ENCODE peak calls at places on chromosome 3, in four cellular contexts. H is GM12878, D is K562, Q is HepG2. G is an unnamed sample.

GRCh38 chr3:104909721-104910120 is 457.0 kb upstream of the ALCAM start:
- DNase-seq in H (no peak), D (no peak), Q (no peak), G (no peak)

GRCh38 chr3:39189648-39190269 is 2.6 kb downstream of the XIRP1 start:
- DNase-seq in H (peak; percentile 35), D (peak; percentile 80), Q (peak; percentile 52), G (peak; percentile 73)

GRCh38 chr3:32375596-32375930 is 16.1 kb upstream of the CMTM7 start:
- DNase-seq in H (no peak), D (no peak), Q (no peak), G (no peak)

GRCh38 chr3:35931867-35932266 is 292.5 kb downstream of the ARPP21 start:
- DNase-seq in H (no peak), D (no peak), Q (no peak), G (no peak)

GRCh38 chr3:62587579-62588031 is 214.3 kb upstream of the FEZF2 start:
- DNase-seq in H (no peak), D (no peak), Q (no peak), G (no peak)

GRCh38 chr3:25817107-25817506 is 27.2 kb downstream of the OXSM start:
- DNase-seq in H (no peak), D (no peak), Q (no peak), G (no peak)

GRCh38 chr3:27507111-27507510 is 22.9 kb upstream of the SLC4A7 start:
- DNase-seq in H (no peak), D (no peak), Q (no peak), G (no peak)

GRCh38 chr3:72629191-72629611 is 219.0 kb downstream of the SHQ1 start:
- DNase-seq in H (no peak), D (no peak), Q (no peak), G (no peak)

GRCh38 chr3:36434682-36435426 is 54.5 kb downstream of the STAC start:
- DNase-seq in H (no peak), D (no peak), Q (no peak), G (no peak)

GRCh38 chr3:74469151-74469550 is 145.3 kb downstream of the CNTN3 start:
- DNase-seq in H (no peak), D (no peak), Q (no peak), G (no peak)

GRCh38 chr3:150242220-150242938 is 165.7 kb upstream of the TSC22D2 start:
- DNase-seq in H (no peak), D (no peak), Q (no peak), G (no peak)

GRCh38 chr3:156705761-156706631 is 31.6 kb downstream of the TIPARP start:
- DNase-seq in H (no peak), D (no peak), Q (peak; percentile 16), G (no peak)

GRCh38 chr3:78660958-78661357 is 1106.8 kb downstream of the ROBO1 start:
- DNase-seq in H (no peak), D (no peak), Q (no peak), G (no peak)

GRCh38 chr3:28575748-28576589 is 227.3 kb upstream of the AZI2 start:
- DNase-seq in H (no peak), D (no peak), Q (no peak), G (peak; percentile 52)

GRCh38 chr3:149604125-149604851 is 53.5 kb downstream of the WWTR1 start:
- DNase-seq in H (no peak), D (no peak), Q (no peak), G (peak; percentile 36)

GRCh38 chr3:130759692-130760338 is 13.2 kb upstream of the PIK3R4 start:
- DNase-seq in H (no peak), D (peak; percentile 42), Q (peak; percentile 41), G (peak; percentile 39)

GRCh38 chr3:160098946-160099626 is 110.5 kb downstream of the IL12A start:
- DNase-seq in H (no peak), D (no peak), Q (no peak), G (no peak)

GRCh38 chr3:124927454-124928079 is 7.0 kb downstream of the MUC13 start:
- DNase-seq in H (no peak), D (no peak), Q (no peak), G (no peak)

GRCh38 chr3:128984596-128984995 is 9.3 kb downstream of the CFAP92 start:
- DNase-seq in H (no peak), D (no peak), Q (no peak), G (no peak)

GRCh38 chr3:17287006-17287689 is 402.4 kb downstream of the PLCL2 start:
- DNase-seq in H (no peak), D (no peak), Q (no peak), G (no peak)

GRCh38 chr3:143521803-143522202 is 326.5 kb downstream of the SLC9A9 start:
- DNase-seq in H (no peak), D (no peak), Q (no peak), G (no peak)

GRCh38 chr3:183591881-183592521 is 36.5 kb upstream of the KLHL6 start:
- DNase-seq in H (peak; percentile 96), D (no peak), Q (no peak), G (no peak)

GRCh38 chr3:129567176-129567705 is 24.3 kb downstream of the H1-8 start:
- DNase-seq in H (no peak), D (no peak), Q (no peak), G (no peak)

GRCh38 chr3:192422998-192423349 is 304.4 kb downstream of the FGF12 start:
- DNase-seq in H (no peak), D (no peak), Q (no peak), G (no peak)

GRCh38 chr3:61080737-61081445 is 170.4 kb downstream of the FHIT start:
- DNase-seq in H (no peak), D (no peak), Q (no peak), G (no peak)

GRCh38 chr3:171416061-171416460 is 44.1 kb downstream of the TNIK start:
- DNase-seq in H (no peak), D (no peak), Q (no peak), G (no peak)

GRCh38 chr3:105304487-105304886 is 62.2 kb upstream of the ALCAM start:
- DNase-seq in H (no peak), D (no peak), Q (no peak), G (no peak)

GRCh38 chr3:128152419-128153155 is 694 bp upstream of the EEFSEC start:
- DNase-seq in H (no peak), D (peak; percentile 21), Q (peak; percentile 87), G (no peak)

GRCh38 chr3:155465664-155466063 is 172.2 kb upstream of the STRIT1 start:
- DNase-seq in H (no peak), D (no peak), Q (no peak), G (peak; percentile 28)

GRCh38 chr3:157271283-157271882 is 111.4 kb upstream of the CCNL1 start:
- DNase-seq in H (no peak), D (no peak), Q (no peak), G (no peak)

GRCh38 chr3:42519568-42519962 is 17.1 kb downstream of the VIPR1 start:
- DNase-seq in H (no peak), D (no peak), Q (no peak), G (no peak)

GRCh38 chr3:188220097-188220788 is 66.3 kb downstream of the LPP start:
- DNase-seq in H (no peak), D (no peak), Q (no peak), G (no peak)

GRCh38 chr3:151559736-151560135 is 98.9 kb upstream of the IGSF10 start:
- DNase-seq in H (no peak), D (no peak), Q (no peak), G (no peak)

GRCh38 chr3:156551746-156552145 is 3.2 kb downstream of the SSR3 start:
- DNase-seq in H (no peak), D (no peak), Q (no peak), G (no peak)

GRCh38 chr3:61181874-61182273 is 69.4 kb downstream of the FHIT start:
- DNase-seq in H (peak; percentile 64), D (no peak), Q (peak; percentile 52), G (no peak)

GRCh38 chr3:190005343-190006113 is 115.2 kb downstream of the P3H2 start:
- DNase-seq in H (no peak), D (no peak), Q (no peak), G (no peak)
- TF ChIP-seq TCF7 in H (no peak), D (no peak), Q (no peak), G (no peak)

GRCh38 chr3:194387926-194388418 is 11.1 kb downstream of the GP5 start:
- DNase-seq in H (no peak), D (no peak), Q (no peak), G (no peak)
- TF ChIP-seq TCF7 in H (no peak), D (no peak), Q (no peak), G (no peak)

GRCh38 chr3:14401692-14402303 is 608 bp upstream of the SLC6A6 start:
- DNase-seq in H (no peak), D (no peak), Q (no peak), G (no peak)

GRCh38 chr3:14402304-14402811 is at the start of gene SLC6A6:
- DNase-seq in H (peak; percentile 79), D (peak; percentile 94), Q (peak; percentile 95), G (peak; percentile 94)

GRCh38 chr3:14404396-14405119 is 2.2 kb downstream of the SLC6A6 start:
- DNase-seq in H (no peak), D (peak; percentile 58), Q (no peak), G (no peak)

GRCh38 chr3:14405120-14405885 is 2.9 kb downstream of the SLC6A6 start:
- DNase-seq in H (no peak), D (peak; percentile 47), Q (no peak), G (no peak)

DNA sequence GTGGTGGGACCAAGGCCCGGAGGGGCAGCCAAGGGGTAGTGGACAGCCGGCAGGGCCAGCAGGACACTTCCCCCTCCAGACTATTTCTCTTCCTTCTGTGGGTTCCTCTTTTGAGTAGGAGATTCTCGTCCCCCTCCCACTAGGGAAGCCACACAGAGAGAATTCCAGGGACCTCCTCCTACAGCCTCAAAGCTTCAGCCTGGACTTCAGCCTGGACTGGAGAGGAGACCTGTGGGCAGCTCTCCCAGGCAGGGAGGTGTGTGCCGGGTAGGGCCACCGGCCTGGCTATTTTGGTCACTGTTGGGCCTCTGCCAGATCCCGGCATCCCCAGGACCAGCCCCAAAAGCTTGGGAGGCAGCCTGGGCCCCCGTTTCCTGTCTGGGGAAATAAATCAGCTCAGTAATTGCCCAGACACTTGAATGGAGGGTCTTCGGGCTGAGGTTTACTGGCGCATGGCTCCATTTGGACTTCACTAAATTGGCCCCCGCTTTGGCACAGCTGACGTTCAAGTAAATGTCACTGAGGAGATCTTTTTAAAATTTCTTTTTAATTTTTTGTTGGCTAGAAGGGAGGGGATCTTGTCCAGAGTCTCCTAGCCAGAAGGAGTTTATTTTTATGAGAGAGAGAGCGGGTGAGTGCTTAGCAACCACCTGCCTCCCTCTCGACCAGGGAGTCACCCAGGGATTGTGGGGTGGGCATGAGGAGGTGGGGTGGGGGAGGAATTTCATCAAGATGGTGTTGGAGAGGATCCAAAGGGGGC is 1.4 kb downstream of the SLC6A6 start:
- DNase-seq in H (no peak), D (peak; percentile 59), Q (peak; percentile 27), G (no peak)
- TF ChIP-seq TCF7 in H (no peak), D (no peak), Q (no peak), G (no peak)

DNA sequence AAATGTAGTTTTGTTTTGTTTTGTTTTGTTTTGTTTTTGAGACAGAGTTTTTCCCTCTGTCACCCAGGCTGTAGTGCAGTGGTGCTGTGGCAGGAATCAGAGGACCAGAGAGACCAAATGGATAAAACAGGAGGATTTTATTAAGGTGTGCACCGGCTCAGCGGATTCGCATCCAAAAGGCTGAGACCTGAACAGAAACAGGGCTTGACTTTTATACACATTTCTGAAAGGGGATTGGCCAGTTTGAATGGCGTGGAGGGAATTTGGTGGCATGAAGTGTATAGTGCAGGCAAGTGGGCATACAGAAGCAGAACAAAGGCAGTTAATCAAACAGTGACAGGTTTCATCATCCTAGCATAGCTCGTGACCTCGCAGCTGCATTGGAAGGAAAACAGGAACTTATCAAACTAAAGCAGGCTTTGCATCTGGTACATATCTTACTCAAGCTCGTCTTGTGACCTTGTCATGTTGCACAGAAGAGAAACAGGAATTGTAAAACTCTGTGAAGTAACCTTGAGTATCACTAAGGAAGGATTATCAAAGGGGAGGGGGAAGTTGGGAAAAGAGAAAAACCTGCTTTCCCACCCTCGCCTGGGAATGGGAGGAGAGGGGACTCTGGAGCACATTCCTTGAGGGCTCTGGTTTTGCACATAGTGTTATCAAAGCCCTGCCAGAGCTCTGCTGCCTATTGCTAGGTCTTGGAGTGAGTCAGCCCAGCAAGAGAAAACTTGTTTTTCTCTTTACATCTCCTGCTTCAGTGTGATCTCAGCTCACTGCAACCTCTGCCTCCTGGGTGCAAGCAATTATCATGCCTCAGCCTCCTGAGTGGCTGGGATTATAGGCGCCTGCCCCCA is 38.5 kb downstream of the C3orf62 start:
- DNase-seq in H (peak; percentile 34), D (peak; percentile 64), Q (peak; percentile 88), G (no peak)
- TF ChIP-seq TCF7 in H (no peak), D (no peak), Q (no peak), G (no peak)